ENCODE peak calls at places on chromosomes 5 and 9, in five cellular contexts. A, W, R, Z and C are unnamed samples.

GRCh38 chr9:34650816-34651215 is 1.2 kb upstream of the IL11RA start:
- DNase-seq in A (no peak), W (no peak), R (no peak), Z (no peak), C (no peak)

GRCh38 chr9:107809859-107810492 is 320.4 kb upstream of the KLF4 start:
- DNase-seq in A (no peak), W (no peak), R (peak; percentile 60), Z (peak; percentile 51), C (no peak)

GRCh38 chr9:126722252-126722921 is 82.5 kb upstream of the ZBTB43 start:
- DNase-seq in A (peak; percentile 88), W (peak; percentile 67), R (peak; percentile 77), Z (peak; percentile 68), C (peak; percentile 93)

GRCh38 chr5:54090495-54091084 is 219.8 kb downstream of the ARL15 start:
- DNase-seq in A (no peak), W (no peak), R (no peak), Z (peak; percentile 79), C (no peak)

GRCh38 chr5:112776301-112776856 is 38.7 kb downstream of the APC start:
- DNase-seq in A (no peak), W (no peak), R (peak; percentile 81), Z (peak; percentile 37), C (no peak)

GRCh38 chr9:137761032-137761431 is 116.5 kb upstream of the CACNA1B start:
- DNase-seq in A (no peak), W (no peak), R (no peak), Z (no peak), C (no peak)

GRCh38 chr9:5485365-5486085 is 24.8 kb upstream of the PDCD1LG2 start:
- DNase-seq in A (no peak), W (no peak), R (no peak), Z (no peak), C (no peak)

GRCh38 chr9:129496187-129497063 is 124.5 kb downstream of the C9orf50 start:
- DNase-seq in A (peak; percentile 94), W (peak; percentile 94), R (peak; percentile 82), Z (peak; percentile 97), C (peak; percentile 95)

GRCh38 chr5:3595102-3595961 is at the start of gene IRX1:
- DNase-seq in A (peak; percentile 83), W (no peak), R (no peak), Z (no peak), C (peak; percentile 82)

GRCh38 chr9:124659099-124659659 is 111.9 kb downstream of the NR6A1 start:
- DNase-seq in A (peak; percentile 61), W (peak; percentile 80), R (peak; percentile 99), Z (peak; percentile 99), C (no peak)

GRCh38 chr5:33275921-33276705 is 164.7 kb upstream of the TARS1 start:
- DNase-seq in A (no peak), W (no peak), R (no peak), Z (peak; percentile 28), C (no peak)

GRCh38 chr5:33277061-33277460 is 163.7 kb upstream of the TARS1 start:
- DNase-seq in A (no peak), W (no peak), R (no peak), Z (no peak), C (no peak)

GRCh38 chr5:33273985-33274384 is 166.8 kb upstream of the TARS1 start:
- DNase-seq in A (no peak), W (no peak), R (no peak), Z (no peak), C (no peak)

GRCh38 chr5:33272288-33272687 is 168.5 kb upstream of the TARS1 start:
- DNase-seq in A (no peak), W (no peak), R (peak; percentile 34), Z (peak; percentile 68), C (no peak)

DNA sequence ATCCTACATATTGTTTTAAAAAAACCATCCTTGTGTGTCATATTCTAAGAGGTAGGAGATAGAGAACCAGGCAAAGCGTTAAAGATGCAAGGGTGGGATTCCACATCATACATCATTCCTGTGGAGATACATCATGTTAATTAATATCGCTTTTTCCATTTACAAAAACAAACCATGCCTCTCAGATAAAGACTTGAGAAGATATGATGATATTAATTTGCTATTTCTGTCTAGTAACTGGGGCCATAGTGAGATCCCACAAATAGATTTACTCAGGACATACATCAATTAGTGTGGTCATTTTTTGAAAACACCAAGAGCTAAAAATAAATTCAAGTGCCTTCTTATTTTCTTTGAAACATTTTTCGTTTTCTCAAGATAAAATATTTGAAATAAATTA is 165.4 kb upstream of the TARS1 start:
- DNase-seq in A (no peak), W (no peak), R (no peak), Z (peak; percentile 18), C (no peak)
- H2BK12ac ChIP-seq in A (no peak overlapping the region), W (no peak overlapping the region), R (no peak overlapping the region), Z (no peak overlapping the region), C (no peak overlapping the region)

DNA sequence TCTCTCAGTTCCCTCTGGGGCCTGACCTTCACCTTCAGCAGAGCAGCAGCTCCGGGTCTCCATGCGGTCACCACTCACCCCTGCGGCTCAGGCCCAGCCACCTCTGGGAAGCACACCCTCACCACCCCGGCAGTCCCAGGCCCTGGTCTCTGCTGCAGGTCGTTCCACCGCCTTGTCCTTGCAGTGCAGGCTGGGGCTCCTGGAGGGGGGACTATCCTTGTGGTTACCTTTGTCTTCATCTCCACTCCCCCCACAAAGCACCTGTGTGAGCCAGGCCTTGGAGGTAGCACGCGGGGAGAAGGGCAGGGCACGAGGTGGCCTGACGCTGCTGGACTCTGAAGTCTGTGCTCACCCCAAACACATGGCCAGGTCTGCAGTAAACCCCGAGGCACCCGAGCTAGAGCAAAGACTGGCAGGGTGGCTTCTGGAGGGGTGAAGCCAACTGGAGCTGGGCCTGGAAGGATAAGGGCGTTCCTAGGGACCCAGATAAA is 33.2 kb upstream of the RXRA start:
- DNase-seq in A (no peak), W (no peak), R (no peak), Z (no peak), C (no peak)
- H2BK12ac ChIP-seq in A (no peak overlapping the region), W (peak overlapping the region; percentile 69), R (no peak overlapping the region), Z (no peak overlapping the region), C (peak overlapping the region; percentile 9)

GRCh38 chr9:100785946-100786345 is 208.1 kb downstream of the CAVIN4 start:
- DNase-seq in A (no peak), W (no peak), R (peak; percentile 66), Z (no peak), C (no peak)
- H2BK12ac ChIP-seq in A (no peak overlapping the region), W (no peak overlapping the region), R (no peak overlapping the region), Z (no peak overlapping the region), C (no peak overlapping the region)

GRCh38 chr5:143931389-143931984 is 119.5 kb downstream of the HMHB1 start:
- DNase-seq in A (no peak), W (no peak), R (no peak), Z (no peak), C (no peak)
- H2BK12ac ChIP-seq in A (peak overlapping the region; percentile 12), W (no peak overlapping the region), R (no peak overlapping the region), Z (no peak overlapping the region), C (no peak overlapping the region)

DNA sequence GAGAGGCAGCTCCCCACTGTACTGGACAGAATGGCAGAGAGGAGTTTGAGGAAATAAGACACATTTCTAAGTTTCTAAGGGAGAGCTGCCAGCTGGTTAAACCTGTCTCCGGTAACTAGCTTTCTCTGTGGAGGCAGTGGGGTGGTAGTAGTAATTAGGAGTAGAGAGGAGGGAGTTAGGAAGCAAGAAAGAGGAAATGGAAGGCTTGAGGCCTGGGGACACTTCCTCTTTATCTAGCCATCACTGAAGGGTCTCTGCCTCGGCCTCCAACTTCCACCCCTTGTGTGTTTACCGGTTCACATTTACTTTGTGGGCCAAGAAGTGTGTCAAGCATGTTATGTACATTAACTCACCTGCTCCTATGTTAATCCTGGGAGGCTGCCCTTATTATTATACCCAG is 462.2 kb upstream of the DMAC1 start:
- DNase-seq in A (no peak), W (no peak), R (no peak), Z (no peak), C (no peak)
- H2BK12ac ChIP-seq in A (no peak overlapping the region), W (no peak overlapping the region), R (no peak overlapping the region), Z (no peak overlapping the region), C (no peak overlapping the region)

DNA sequence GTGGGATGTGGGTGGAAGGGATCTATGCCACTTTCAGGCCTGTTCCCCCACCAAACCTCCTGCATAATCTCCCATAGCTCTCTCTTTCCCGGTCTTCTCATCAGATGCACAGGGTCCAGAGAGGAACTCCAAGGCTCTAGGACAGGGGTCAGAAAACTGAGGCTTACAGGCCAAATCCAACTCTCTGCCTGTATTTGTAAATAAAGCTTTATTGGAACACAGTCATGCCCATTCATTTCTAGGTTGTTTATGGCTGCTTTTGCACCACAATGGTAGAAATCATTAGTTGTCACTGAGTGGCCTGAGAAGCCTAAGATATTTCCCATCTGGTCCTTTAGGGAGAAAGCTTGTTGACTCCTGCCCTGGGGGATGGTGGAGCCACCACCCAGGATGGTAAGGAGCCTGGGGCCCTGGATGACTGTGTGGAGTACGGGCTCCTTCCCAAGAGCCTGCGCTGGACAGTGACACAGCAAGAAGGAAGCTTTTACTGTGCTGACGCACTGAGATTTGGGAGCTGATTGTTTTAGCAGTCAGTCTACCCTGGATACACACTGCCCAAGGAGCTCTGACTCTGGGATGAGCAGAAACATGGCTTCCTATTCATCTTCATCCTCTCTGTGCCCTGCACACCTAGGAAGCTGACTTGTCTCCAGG is 64.0 kb upstream of the RAPGEF1 start:
- DNase-seq in A (no peak), W (no peak), R (no peak), Z (no peak), C (no peak)
- H2BK12ac ChIP-seq in A (no peak overlapping the region), W (no peak overlapping the region), R (no peak overlapping the region), Z (no peak overlapping the region), C (no peak overlapping the region)

DNA sequence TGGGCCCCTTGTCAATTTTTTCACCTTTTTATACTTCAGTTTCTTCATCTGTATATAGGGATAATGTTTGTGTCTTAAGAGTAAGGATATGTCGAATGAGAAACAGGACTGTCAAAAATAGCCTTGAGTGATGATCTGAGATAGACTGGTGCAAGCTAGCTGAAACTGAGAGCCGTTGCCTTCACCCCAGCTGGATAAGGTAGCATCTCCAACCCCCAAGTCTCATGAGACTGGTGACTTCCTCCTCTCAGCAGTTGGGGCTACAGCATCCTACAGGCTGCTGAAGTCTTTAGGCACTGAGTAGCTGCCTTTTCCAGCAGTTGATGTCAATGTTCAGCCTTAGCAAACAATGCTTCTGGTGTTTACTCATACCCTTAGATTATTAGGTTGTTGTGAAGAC is 330.2 kb downstream of the OSTF1 start:
- DNase-seq in A (no peak), W (no peak), R (no peak), Z (no peak), C (no peak)
- H2BK12ac ChIP-seq in A (no peak overlapping the region), W (no peak overlapping the region), R (no peak overlapping the region), Z (no peak overlapping the region), C (no peak overlapping the region)

DNA sequence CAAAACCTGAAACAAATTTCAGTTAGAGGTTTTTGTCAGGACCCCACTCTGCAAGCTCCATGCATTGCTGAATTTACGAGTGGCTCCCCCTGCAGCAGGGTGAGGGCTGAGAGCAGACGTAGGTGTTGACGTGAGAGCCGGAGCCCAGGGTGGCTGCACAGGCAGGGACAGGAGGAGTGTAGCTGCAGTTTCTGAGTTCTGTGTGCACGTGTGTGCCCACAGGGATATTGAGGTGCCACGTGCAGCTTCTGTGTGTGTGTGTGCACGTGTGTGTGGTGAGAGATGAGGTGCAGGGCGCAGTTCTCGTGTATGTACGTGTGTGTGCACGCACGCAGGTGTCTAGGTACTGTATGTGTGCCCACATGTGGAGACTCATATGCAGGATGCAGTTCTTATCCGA is 14.6 kb downstream of the PLEKHG4B start:
- DNase-seq in A (peak; percentile 31), W (no peak), R (no peak), Z (no peak), C (no peak)
- H2BK12ac ChIP-seq in A (no peak overlapping the region), W (peak overlapping the region; percentile 68), R (no peak overlapping the region), Z (no peak overlapping the region), C (no peak overlapping the region)